ENCODE peak calls at places on chromosomes 4 and X, in ten cellular contexts. Q is GM13976, P is fibroblast of mammary gland, M is RWPE1, I is fibroblast of pulmonary artery, W is mucosa of descending colon, C is uterus, H is ascending aorta, V is glutamatergic neuron, U is bronchial epithelial cell. S is an unnamed sample.

GRCh38 chrX:153334654-153335295 is 822 bp downstream of the ZNF275 start:
- DNase-seq in C (no peak), P (no peak), U (no peak), I (no peak), M (no peak), V (no peak), Q (peak; percentile 34), H (no peak), W (no peak), S (peak; percentile 52)

GRCh38 chrX:23908219-23909003 is 605 bp downstream of the CXorf58 start:
- DNase-seq in H (no peak), W (no peak), Q (no peak), P (no peak), I (no peak), C (no peak), M (no peak), U (no peak), V (no peak), S (no peak)

GRCh38 chrX:91414710-91415109 is 19.9 kb upstream of the PABPC5 start:
- DNase-seq in C (no peak), M (no peak), H (no peak), V (peak; percentile 21), Q (peak; percentile 4), I (no peak), U (no peak), P (peak; percentile 11), W (no peak), S (no peak)

GRCh38 chrX:70480660-70481018 is 36.0 kb downstream of the DLG3 start:
- DNase-seq in I (peak; percentile 24), Q (no peak), W (no peak), C (peak; percentile 17), M (no peak), H (peak; percentile 64), U (no peak), P (peak; percentile 41), V (no peak), S (no peak)

GRCh38 chr4:8231551-8232049 is 32.5 kb downstream of the SH3TC1 start:
- DNase-seq in W (peak; percentile 43), I (no peak), P (no peak), V (no peak), H (no peak), C (no peak), Q (no peak), M (no peak), U (no peak), S (no peak)

GRCh38 chr4:41679991-41680390 is 68.5 kb downstream of the PHOX2B start:
- DNase-seq in Q (no peak), P (no peak), I (peak; percentile 18), U (no peak), H (no peak), V (no peak), C (no peak), M (no peak), W (no peak), S (no peak)

GRCh38 chr4:79042079-79042674 is 102.9 kb upstream of the PAQR3 start:
- DNase-seq in H (no peak), U (peak; percentile 41), M (peak; percentile 27), V (no peak), C (peak; percentile 25), W (no peak), P (peak; percentile 30), Q (peak; percentile 22), I (peak; percentile 59), S (no peak)

GRCh38 chr4:133600008-133600407 is 450.9 kb downstream of the PCDH10 start:
- DNase-seq in Q (no peak), C (no peak), I (no peak), V (no peak), M (no peak), H (no peak), P (no peak), W (no peak), U (no peak), S (no peak)

GRCh38 chr4:7428261-7429068 is 6.3 kb downstream of the PSAPL1 start:
- DNase-seq in Q (no peak), V (no peak), U (no peak), P (no peak), M (no peak), I (no peak), C (no peak), H (peak; percentile 57), W (peak; percentile 26), S (peak; percentile 80)

GRCh38 chrX:12946838-12947544 is 27.9 kb upstream of the TMSB4X start:
- DNase-seq in W (no peak), P (peak; percentile 83), H (peak; percentile 86), Q (no peak), V (peak; percentile 72), C (peak; percentile 66), U (peak; percentile 88), I (peak; percentile 93), M (peak; percentile 49), S (no peak)

GRCh38 chr4:146098978-146099377 is 76.5 kb upstream of the LSM6 start:
- DNase-seq in P (no peak), C (no peak), H (no peak), M (no peak), Q (no peak), V (no peak), I (no peak), W (no peak), U (no peak), S (no peak)

DNA sequence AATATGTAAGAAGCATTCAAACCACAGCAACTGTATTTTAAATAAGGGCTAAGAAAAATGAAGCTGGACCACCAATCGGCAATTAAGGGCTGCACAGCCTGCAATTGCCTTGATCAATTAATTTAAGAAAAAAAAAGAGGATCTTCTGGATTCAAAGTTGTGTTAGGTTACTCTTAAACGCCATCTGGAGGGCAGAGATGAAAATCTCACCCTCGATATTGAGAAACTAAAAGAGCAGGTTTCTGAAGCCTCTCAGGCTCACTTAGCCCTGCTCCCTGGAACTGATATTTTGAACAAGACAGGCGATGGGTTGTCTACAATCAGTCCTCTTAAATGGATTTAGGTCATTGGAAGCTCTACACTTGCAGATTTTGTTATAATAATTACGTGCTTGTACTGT is 579.4 kb downstream of the GRXCR1 start:
- DNase-seq in Q (no peak), W (no peak), I (no peak), C (no peak), P (peak; percentile 12), M (no peak), H (no peak), V (no peak), U (no peak), S (no peak)
- TF ChIP-seq CTCF in Q (no peak), W (no peak), I (peak; percentile 24), C (no peak), P (peak; percentile 18), M (peak; percentile 14), H (no peak), V (no peak), U (peak; percentile 4), S (peak; percentile 45)

GRCh38 chr4:183504064-183504929 is 561 bp upstream of the ING2 start:
- DNase-seq in P (peak; percentile 95), I (peak; percentile 98), U (peak; percentile 90), C (peak; percentile 99), M (peak; percentile 96), W (peak; percentile 100), H (peak; percentile 100), Q (peak; percentile 95), V (peak; percentile 99), S (peak; percentile 100)
- TF ChIP-seq CTCF in P (peak; percentile 3), I (no peak), U (peak; percentile 38), C (peak; percentile 19), M (peak; percentile 56), W (peak; percentile 14), H (peak; percentile 7), Q (no peak), V (no peak), S (peak; percentile 72)

GRCh38 chrX:7091923-7092322 is 55.6 kb upstream of the STS start:
- DNase-seq in Q (no peak), I (no peak), U (no peak), H (no peak), W (no peak), V (no peak), M (no peak), C (no peak), P (no peak), S (no peak)

GRCh38 chrX:7085879-7086278 is 61.6 kb upstream of the STS start:
- DNase-seq in M (no peak), W (no peak), Q (no peak), C (no peak), V (no peak), U (no peak), I (no peak), H (no peak), P (no peak), S (no peak)

GRCh38 chrX:7086384-7086783 is 61.1 kb upstream of the STS start:
- DNase-seq in Q (no peak), V (no peak), U (no peak), W (no peak), P (no peak), C (no peak), M (no peak), H (no peak), I (no peak), S (no peak)

GRCh38 chrX:7090506-7091095 is 56.9 kb upstream of the STS start:
- DNase-seq in Q (no peak), W (no peak), U (no peak), V (no peak), P (no peak), C (no peak), I (no peak), M (no peak), H (no peak), S (no peak)

GRCh38 chrX:7088968-7089615 is 58.4 kb upstream of the STS start:
- DNase-seq in H (no peak), Q (no peak), P (no peak), I (no peak), U (no peak), M (no peak), C (no peak), W (no peak), V (no peak), S (no peak)
- TF ChIP-seq CTCF in H (no peak), Q (peak; percentile 56), P (no peak), I (no peak), U (no peak), M (no peak), C (no peak), W (no peak), V (no peak), S (peak; percentile 40)

GRCh38 chrX:20224814-20225487 is 41.8 kb downstream of the RPS6KA3 start:
- DNase-seq in U (peak; percentile 32), Q (peak; percentile 8), H (no peak), C (no peak), P (peak; percentile 56), W (no peak), M (no peak), I (no peak), V (no peak), S (no peak)
- TF ChIP-seq CTCF in U (no peak), Q (no peak), H (no peak), C (no peak), P (no peak), W (no peak), M (no peak), I (no peak), V (no peak), S (no peak)

DNA sequence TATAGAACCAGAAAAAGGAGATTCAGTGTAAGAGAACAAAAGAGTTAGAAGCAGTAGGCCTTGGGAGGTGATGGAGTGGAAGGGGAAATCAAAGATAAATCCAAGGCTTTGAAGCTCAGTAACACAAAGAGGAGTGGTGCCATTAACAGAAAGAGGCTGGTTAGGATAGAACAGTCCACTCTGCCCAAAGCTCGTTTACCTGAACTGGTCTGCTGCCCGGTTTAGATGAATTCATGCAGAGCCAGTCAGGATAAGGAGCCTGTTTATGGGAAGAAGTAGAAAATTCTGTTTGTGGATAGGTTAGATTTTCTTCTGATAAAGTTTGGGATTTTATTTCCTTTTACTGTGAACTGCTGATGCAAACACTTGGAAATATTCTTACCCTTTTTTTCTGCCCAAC is 80.6 kb downstream of the HMGB2 start:
- DNase-seq in Q (no peak), P (no peak), H (no peak), M (no peak), V (no peak), U (no peak), C (no peak), W (no peak), I (no peak), S (no peak)
- TF ChIP-seq CTCF in Q (no peak), P (no peak), H (no peak), M (no peak), V (no peak), U (no peak), C (no peak), W (no peak), I (no peak), S (no peak)

S was measured in chondrocyte.